ENCODE peak calls at places on chromosomes 2 and 18, in ten cellular contexts. G is MM.1S, R is tibial nerve, I is Calu3, V is progenitor cell of endocrine pancreas, C is ovary, S is HFFc6, H is nephron progenitor cell, W is pancreas, J is GM10248. X is an unnamed sample.

GRCh38 chr2:239323473-239323872 is 77.3 kb downstream of the HDAC4 start:
- DNase-seq in W (no peak), I (no peak), G (no peak), H (no peak), C (peak), J (no peak), R (no peak), V (no peak), S (no peak), X (no peak)

GRCh38 chr18:10787293-10787901 is 261.6 kb downstream of the NAPG start:
- DNase-seq in C (peak), I (peak), R (peak), S (peak), J (peak), W (peak), G (peak), V (peak), H (peak), X (peak)

GRCh38 chr2:52934354-52934898 is 833.2 kb upstream of the CHAC2 start:
- DNase-seq in S (peak), G (peak), J (no peak), R (no peak), I (peak), V (no peak), W (peak), H (no peak), C (no peak), X (no peak)

GRCh38 chr2:69789129-69789528 is 40.3 kb upstream of the GMCL1 start:
- DNase-seq in J (no peak), C (no peak), I (no peak), H (peak), V (no peak), G (peak), W (no peak), S (peak), R (no peak), X (no peak)

GRCh38 chr2:26523750-26524149 is 45.8 kb upstream of the OTOF start:
- DNase-seq in S (no peak), W (no peak), G (no peak), J (no peak), C (no peak), R (no peak), H (no peak), I (no peak), V (no peak), X (no peak)

GRCh38 chr2:11636593-11637295 is 33.3 kb downstream of the NTSR2 start:
- DNase-seq in V (no peak), H (no peak), I (no peak), C (no peak), S (no peak), G (no peak), R (no peak), W (no peak), J (no peak), X (no peak)

GRCh38 chr18:24402209-24402785 is 4.7 kb upstream of the OSBPL1A start:
- DNase-seq in I (no peak), W (no peak), H (no peak), S (no peak), V (no peak), R (no peak), C (no peak), G (no peak), J (no peak), X (no peak)

GRCh38 chr2:160576054-160576499 is 82.5 kb upstream of the RBMS1 start:
- DNase-seq in J (no peak), S (no peak), V (no peak), R (no peak), W (no peak), C (no peak), H (no peak), G (no peak), I (no peak), X (no peak)

GRCh38 chr2:240322231-240322955 is 113.1 kb upstream of the GPC1 start:
- DNase-seq in G (no peak), C (no peak), R (no peak), S (no peak), W (no peak), I (no peak), J (no peak), H (no peak), V (no peak), X (no peak)

GRCh38 chr2:202064206-202064880 is 8.7 kb upstream of the KIAA2012 start:
- DNase-seq in V (no peak), I (no peak), G (no peak), H (no peak), C (no peak), W (no peak), S (peak), R (no peak), J (no peak), X (no peak)

GRCh38 chr2:239522002-239522739 is 121.4 kb upstream of the HDAC4 start:
- DNase-seq in S (no peak), V (no peak), C (no peak), J (no peak), H (no peak), I (no peak), W (no peak), G (no peak), R (no peak), X (no peak)

GRCh38 chr2:11777066-11777782 is 30.8 kb downstream of the LPIN1 start:
- DNase-seq in I (no peak), S (no peak), W (no peak), J (no peak), G (no peak), R (peak), V (no peak), H (no peak), C (no peak), X (no peak)

GRCh38 chr2:165348441-165348840 is 109.2 kb downstream of the SCN2A start:
- DNase-seq in V (no peak), I (no peak), H (no peak), C (no peak), G (no peak), J (no peak), R (no peak), W (no peak), S (no peak), X (no peak)

GRCh38 chr2:1739961-1740713 is 4.2 kb downstream of the PXDN start:
- DNase-seq in H (no peak), J (no peak), V (no peak), R (no peak), G (no peak), S (no peak), W (no peak), C (peak), I (no peak), X (no peak)

GRCh38 chr2:157628532-157629415 is at the start of gene ACVR1C:
- DNase-seq in I (peak), S (peak), W (peak), C (peak), J (peak), V (peak), R (peak), G (peak), H (peak), X (peak)

GRCh38 chr18:21833619-21834300 is 93.2 kb downstream of the MIB1 start:
- DNase-seq in S (no peak), W (no peak), J (no peak), G (no peak), C (no peak), I (no peak), R (no peak), V (no peak), H (no peak), X (no peak)

GRCh38 chr18:44733069-44733753 is 52.5 kb downstream of the SETBP1 start:
- DNase-seq in I (no peak), S (peak), G (no peak), R (peak), V (no peak), J (no peak), H (no peak), C (no peak), W (no peak), X (no peak)

GRCh38 chr2:159516241-159516758 is 100.0 kb downstream of the BAZ2B start:
- DNase-seq in G (peak), V (no peak), H (no peak), I (peak), W (peak), S (peak), C (no peak), J (peak), R (no peak), X (no peak)

GRCh38 chr2:218074031-218074430 is 5.0 kb downstream of the RUFY4 start:
- DNase-seq in V (no peak), S (peak), C (no peak), R (no peak), G (peak), W (no peak), I (peak), H (peak), J (peak), X (no peak)

GRCh38 chr2:206040525-206040924 is 45.4 kb downstream of the INO80D start:
- DNase-seq in V (no peak), G (no peak), R (no peak), J (no peak), S (no peak), W (no peak), C (no peak), I (no peak), H (no peak), X (no peak)

GRCh38 chr2:136327162-136327852 is 209.4 kb upstream of the CXCR4 start:
- DNase-seq in W (no peak), J (peak), H (no peak), V (no peak), R (no peak), I (no peak), C (no peak), G (peak), S (no peak), X (no peak)

GRCh38 chr18:46097853-46098615 is at the start of gene ATP5F1A:
- DNase-seq in H (peak), S (peak), R (peak), V (peak), G (peak), I (peak), C (peak), J (peak), W (peak), X (peak)
- TF ChIP-seq CTCF in H (no peak), S (no peak), R (no peak), V (peak), G (peak), I (no peak), C (no peak), J (no peak), W (no peak), X (no peak)

GRCh38 chr2:49913025-49913424 is 758.7 kb upstream of the FSHR start:
- DNase-seq in J (no peak), C (no peak), S (no peak), R (no peak), G (no peak), V (no peak), I (no peak), W (no peak), H (no peak), X (no peak)
- TF ChIP-seq CTCF in J (no peak), C (no peak), S (no peak), R (no peak), G (no peak), V (no peak), I (no peak), W (no peak), H (no peak), X (no peak)

DNA sequence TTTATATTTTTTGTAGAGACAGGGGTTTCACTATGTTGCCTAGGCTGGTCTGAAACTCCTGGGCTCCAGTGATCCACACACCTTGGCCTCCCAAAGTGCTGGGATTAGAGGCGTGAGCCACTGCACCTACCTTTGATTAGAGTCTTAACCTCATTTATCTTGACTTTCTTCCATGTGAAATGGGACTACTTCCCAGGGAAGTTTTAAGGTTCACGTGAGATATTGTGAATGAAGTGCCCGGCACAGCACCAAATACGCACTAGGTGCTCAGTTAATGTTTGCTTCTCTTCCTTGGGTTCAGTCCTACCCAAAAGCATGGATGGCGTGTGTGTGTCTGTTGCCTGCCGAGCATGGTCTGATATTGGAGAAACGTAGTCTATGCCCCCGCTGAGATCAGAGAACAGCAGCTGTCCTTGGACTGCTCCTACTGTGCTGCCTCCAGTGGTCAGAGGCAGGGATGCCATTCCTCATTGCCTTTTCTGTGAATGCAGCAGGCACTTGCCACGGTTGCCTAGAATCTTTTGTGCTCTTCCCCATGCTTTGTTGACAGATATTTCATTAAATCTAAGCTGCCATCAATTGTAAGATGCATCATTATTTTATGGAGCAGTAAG is 12.3 kb upstream of the TFCP2L1 start:
- DNase-seq in G (no peak), S (peak), W (no peak), R (no peak), J (no peak), H (peak), I (peak), C (no peak), V (no peak), X (no peak)
- TF ChIP-seq CTCF in G (peak), S (peak), W (peak), R (peak), J (peak), H (peak), I (peak), C (no peak), V (peak), X (peak)

DNA sequence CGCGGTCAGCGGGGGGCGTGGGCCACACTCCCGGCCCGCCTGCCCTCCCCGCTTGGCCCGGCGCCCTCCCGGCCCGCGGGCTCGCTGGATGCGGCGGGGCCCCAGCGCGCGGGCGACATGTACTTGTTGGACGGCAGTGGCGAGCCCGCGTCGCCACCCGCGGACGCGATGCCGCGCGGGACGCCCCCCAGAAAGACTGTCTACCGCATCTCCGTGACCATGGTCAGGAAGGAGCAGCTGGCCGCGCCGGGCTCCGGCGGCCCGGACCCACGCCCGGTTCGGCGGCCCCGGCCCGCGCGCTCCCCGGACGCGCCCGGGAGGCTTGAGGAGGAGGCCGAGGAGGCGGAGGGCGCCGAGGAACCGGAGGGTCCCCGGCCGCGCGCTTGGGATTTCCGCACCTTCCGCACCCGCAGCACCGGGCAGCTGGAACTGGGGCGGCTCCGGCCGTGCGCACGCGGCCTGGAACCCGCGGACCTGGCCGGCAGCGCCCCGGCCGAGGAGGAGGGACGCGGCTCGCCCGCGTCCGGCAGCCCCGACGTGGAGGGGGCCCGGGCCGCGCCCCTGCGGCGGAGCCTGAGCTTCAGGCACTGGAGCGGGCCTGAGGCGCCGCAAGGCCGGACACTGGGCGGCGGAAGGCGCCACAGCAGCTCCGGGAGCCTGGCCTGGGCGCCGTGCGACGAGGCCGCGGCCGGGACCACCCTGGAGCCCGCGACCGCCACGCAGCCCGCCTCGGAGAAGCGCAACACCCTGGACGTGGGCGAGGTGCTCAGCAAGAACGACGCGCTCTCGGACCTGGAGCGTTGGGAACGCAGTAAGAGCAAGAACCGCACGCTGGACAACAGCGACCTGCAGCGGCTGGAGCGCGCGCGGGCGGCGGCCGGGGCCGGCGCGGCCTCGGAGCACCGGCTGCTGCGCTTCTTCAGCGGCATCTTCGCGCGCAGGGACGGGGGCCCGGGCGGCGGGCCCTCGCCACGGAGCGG is 176.4 kb downstream of the AGAP1 start:
- DNase-seq in R (peak), G (no peak), J (no peak), H (peak), V (peak), C (peak), W (no peak), I (peak), S (peak), X (peak)
- TF ChIP-seq CTCF in R (peak), G (no peak), J (no peak), H (peak), V (peak), C (peak), W (no peak), I (peak), S (peak), X (no peak)

X was measured in mesothelial cell of epicardium.